ENCODE peak calls at places on chromosome 2, in seven cellular contexts. N, F, U, M, I, O and Q are unnamed samples.

GRCh38 chr2:221245045-221245444 is 327.1 kb downstream of the EPHA4 start:
- DNase-seq in N (no peak), F (no peak), U (no peak), M (no peak), I (no peak), O (no peak), Q (no peak)

GRCh38 chr2:165627463-165627862 is 158.0 kb downstream of the CSRNP3 start:
- DNase-seq in N (no peak), F (no peak), U (peak; percentile 84), M (no peak), I (peak; percentile 51), O (no peak), Q (no peak)

GRCh38 chr2:238330391-238330790 is 10.1 kb downstream of the TRAF3IP1 start:
- DNase-seq in N (no peak), F (no peak), U (no peak), M (no peak), I (no peak), O (no peak), Q (no peak)

GRCh38 chr2:101047075-101047766 is 45.1 kb downstream of the RPL31 start:
- DNase-seq in N (peak; percentile 83), F (no peak), U (peak; percentile 48), M (peak; percentile 14), I (peak; percentile 10), O (no peak), Q (peak; percentile 65)

GRCh38 chr2:208057108-208057507 is 31.8 kb upstream of the PLEKHM3 start:
- DNase-seq in N (no peak), F (no peak), U (no peak), M (no peak), I (no peak), O (no peak), Q (no peak)

GRCh38 chr2:146634256-146635068 is 1210.4 kb upstream of the ACVR2A start:
- DNase-seq in N (no peak), F (no peak), U (peak; percentile 96), M (no peak), I (peak; percentile 81), O (peak; percentile 42), Q (no peak)

GRCh38 chr2:241560883-241561474 is 2.4 kb downstream of the BOK start:
- DNase-seq in N (peak; percentile 82), F (no peak), U (peak; percentile 49), M (no peak), I (peak; percentile 63), O (no peak), Q (no peak)

GRCh38 chr2:116719841-116720240 is 1094.7 kb upstream of the DDX18 start:
- DNase-seq in N (no peak), F (no peak), U (peak; percentile 67), M (no peak), I (no peak), O (no peak), Q (no peak)

GRCh38 chr2:69994166-69994565 is 32.7 kb upstream of the ASPRV1 start:
- DNase-seq in N (peak; percentile 25), F (no peak), U (no peak), M (no peak), I (no peak), O (no peak), Q (no peak)

GRCh38 chr2:174764281-174765063 is at the start of gene CHRNA1:
- DNase-seq in N (no peak), F (no peak), U (peak; percentile 78), M (no peak), I (peak; percentile 55), O (no peak), Q (no peak)

GRCh38 chr2:238561230-238561629 is 134.5 kb downstream of the ASB1 start:
- DNase-seq in N (no peak), F (no peak), U (peak; percentile 7), M (no peak), I (peak; percentile 17), O (peak; percentile 35), Q (no peak)

GRCh38 chr2:233973786-233974185 is 56.6 kb downstream of the TRPM8 start:
- DNase-seq in N (no peak), F (no peak), U (peak; percentile 38), M (no peak), I (no peak), O (no peak), Q (no peak)

GRCh38 chr2:105789745-105790466 is 45.2 kb downstream of the NCK2 start:
- DNase-seq in N (no peak), F (no peak), U (peak; percentile 77), M (peak; percentile 87), I (peak; percentile 78), O (no peak), Q (no peak)

GRCh38 chr2:75539955-75540716 is 20.6 kb downstream of the EVA1A start:
- DNase-seq in N (no peak), F (no peak), U (no peak), M (no peak), I (no peak), O (no peak), Q (no peak)

GRCh38 chr2:127670055-127670956 is 5.0 kb downstream of the LIMS2 start:
- DNase-seq in N (no peak), F (no peak), U (no peak), M (no peak), I (peak; percentile 57), O (no peak), Q (no peak)

GRCh38 chr2:148674063-148675020 is 29.8 kb downstream of the EPC2 start:
- DNase-seq in N (no peak), F (no peak), U (peak; percentile 37), M (peak; percentile 43), I (peak; percentile 12), O (peak; percentile 18), Q (peak; percentile 19)

GRCh38 chr2:130798472-130799221 is 38.1 kb upstream of the ARHGEF4 start:
- DNase-seq in N (peak; percentile 79), F (peak; percentile 76), U (peak; percentile 13), M (no peak), I (no peak), O (no peak), Q (no peak)

GRCh38 chr2:233451950-233452349 is 97.7 kb downstream of the DGKD start:
- DNase-seq in N (peak; percentile 35), F (no peak), U (no peak), M (no peak), I (no peak), O (no peak), Q (no peak)

GRCh38 chr2:186309901-186310300 is 176.2 kb upstream of the ZC3H15 start:
- DNase-seq in N (no peak), F (no peak), U (peak; percentile 16), M (no peak), I (no peak), O (no peak), Q (no peak)

GRCh38 chr2:2222931-2223330 is 108.1 kb downstream of the MYT1L start:
- DNase-seq in N (no peak), F (no peak), U (peak; percentile 39), M (no peak), I (peak; percentile 1), O (no peak), Q (no peak)

GRCh38 chr2:51710222-51710621 is 678.3 kb upstream of the NRXN1 start:
- DNase-seq in N (no peak), F (no peak), U (no peak), M (no peak), I (no peak), O (no peak), Q (peak; percentile 23)

GRCh38 chr2:99867690-99868089 is 274.7 kb downstream of the AFF3 start:
- DNase-seq in N (peak; percentile 74), F (no peak), U (peak; percentile 78), M (no peak), I (peak; percentile 88), O (peak; percentile 63), Q (peak; percentile 57)

GRCh38 chr2:234335676-234336228 is 161.1 kb downstream of the ARL4C start:
- DNase-seq in N (peak; percentile 86), F (no peak), U (peak; percentile 75), M (peak; percentile 70), I (peak; percentile 74), O (peak; percentile 13), Q (peak; percentile 33)

GRCh38 chr2:31004252-31004651 is 134.0 kb downstream of the GALNT14 start:
- DNase-seq in N (no peak), F (no peak), U (no peak), M (no peak), I (no peak), O (no peak), Q (no peak)

GRCh38 chr2:25401307-25402021 is 59.7 kb upstream of the DNMT3A start:
- DNase-seq in N (peak; percentile 3), F (no peak), U (no peak), M (no peak), I (no peak), O (no peak), Q (no peak)

GRCh38 chr2:158998486-158999248 is 30.2 kb downstream of the TANC1 start:
- DNase-seq in N (no peak), F (no peak), U (peak; percentile 91), M (no peak), I (peak; percentile 35), O (no peak), Q (no peak)

GRCh38 chr2:74374509-74375205 is 5.5 kb downstream of the DCTN1 start:
- DNase-seq in N (peak; percentile 85), F (peak; percentile 74), U (peak; percentile 83), M (no peak), I (peak; percentile 68), O (no peak), Q (peak; percentile 26)

GRCh38 chr2:226427538-226428307 is 371.9 kb downstream of the IRS1 start:
- DNase-seq in N (no peak), F (no peak), U (peak; percentile 97), M (no peak), I (peak; percentile 95), O (peak; percentile 63), Q (peak; percentile 63)

GRCh38 chr2:224011837-224012236 is 27.2 kb downstream of the SERPINE2 start:
- DNase-seq in N (no peak), F (no peak), U (no peak), M (no peak), I (no peak), O (no peak), Q (no peak)

GRCh38 chr2:149744845-149745244 is 157.3 kb upstream of the MMADHC start:
- DNase-seq in N (no peak), F (no peak), U (peak; percentile 70), M (no peak), I (peak; percentile 71), O (no peak), Q (peak; percentile 26)

GRCh38 chr2:27701676-27702075 is 38.0 kb downstream of the SLC4A1AP start:
- DNase-seq in N (no peak), F (no peak), U (peak; percentile 69), M (no peak), I (no peak), O (no peak), Q (no peak)

GRCh38 chr2:101812226-101812625 is 114.7 kb downstream of the MAP4K4 start:
- DNase-seq in N (no peak), F (no peak), U (no peak), M (no peak), I (no peak), O (no peak), Q (no peak)

GRCh38 chr2:147051248-147051647 is 793.6 kb upstream of the ACVR2A start:
- DNase-seq in N (no peak), F (no peak), U (no peak), M (no peak), I (no peak), O (no peak), Q (no peak)